ENCODE peak calls at places on chromosomes 16 and 17, in six cellular contexts. J, T, U, Q, C and W are unnamed samples.

GRCh38 chr16:89358030-89359005 is 132.0 kb downstream of the ANKRD11 start:
- DNase-seq in T (no peak), J (no peak), U (no peak), C (no peak), Q (no peak), W (no peak)

GRCh38 chr16:23148513-23149266 is 562 bp downstream of the USP31 start:
- DNase-seq in J (peak; percentile 57), Q (peak; percentile 32), C (peak; percentile 85), T (peak; percentile 22), U (no peak), W (no peak)

GRCh38 chr17:13776027-13776551 is 174.4 kb upstream of the HS3ST3A1 start:
- DNase-seq in U (no peak), J (peak; percentile 78), T (no peak), C (no peak), Q (no peak), W (no peak)

GRCh38 chr16:31390504-31391043 is 2.6 kb upstream of the ITGAD start:
- DNase-seq in C (no peak), T (no peak), J (no peak), Q (no peak), U (no peak), W (no peak)

GRCh38 chr16:82580293-82580900 is 46.4 kb upstream of the CDH13 start:
- DNase-seq in U (no peak), T (no peak), J (no peak), C (no peak), Q (no peak), W (peak; percentile 40)

GRCh38 chr16:4797805-4798252 is 2.7 kb downstream of the SMIM22 start:
- DNase-seq in C (no peak), J (no peak), T (no peak), U (no peak), Q (no peak), W (no peak)

GRCh38 chr17:56756536-56756935 is 77.2 kb downstream of the C17orf67 start:
- DNase-seq in J (peak; percentile 97), T (peak; percentile 98), U (no peak), Q (no peak), C (peak; percentile 74), W (no peak)

GRCh38 chr17:37791434-37791833 is 46.6 kb upstream of the HNF1B start:
- DNase-seq in C (peak; percentile 37), T (peak; percentile 51), U (no peak), Q (no peak), J (peak; percentile 32), W (peak; percentile 59)

GRCh38 chr17:80886641-80887573 is 104.7 kb upstream of the CHMP6 start:
- DNase-seq in U (no peak), C (no peak), T (no peak), Q (no peak), J (no peak), W (no peak)

GRCh38 chr16:566475-567361 is at the start of gene NHLRC4:
- DNase-seq in Q (no peak), T (peak; percentile 54), U (no peak), J (peak; percentile 71), C (peak; percentile 62), W (peak; percentile 76)

GRCh38 chr17:82667668-82668000 is 19.4 kb upstream of the WDR45B start:
- DNase-seq in Q (no peak), T (no peak), C (no peak), J (no peak), U (no peak), W (no peak)

GRCh38 chr16:59651662-59652061 is 917.5 kb upstream of the GOT2 start:
- DNase-seq in U (no peak), C (no peak), Q (no peak), T (no peak), J (no peak), W (no peak)

GRCh38 chr17:62652251-62653001 is 25.0 kb downstream of the MRC2 start:
- DNase-seq in J (peak; percentile 89), T (peak; percentile 75), U (no peak), Q (peak; percentile 35), C (peak; percentile 58), W (peak; percentile 88)

DNA sequence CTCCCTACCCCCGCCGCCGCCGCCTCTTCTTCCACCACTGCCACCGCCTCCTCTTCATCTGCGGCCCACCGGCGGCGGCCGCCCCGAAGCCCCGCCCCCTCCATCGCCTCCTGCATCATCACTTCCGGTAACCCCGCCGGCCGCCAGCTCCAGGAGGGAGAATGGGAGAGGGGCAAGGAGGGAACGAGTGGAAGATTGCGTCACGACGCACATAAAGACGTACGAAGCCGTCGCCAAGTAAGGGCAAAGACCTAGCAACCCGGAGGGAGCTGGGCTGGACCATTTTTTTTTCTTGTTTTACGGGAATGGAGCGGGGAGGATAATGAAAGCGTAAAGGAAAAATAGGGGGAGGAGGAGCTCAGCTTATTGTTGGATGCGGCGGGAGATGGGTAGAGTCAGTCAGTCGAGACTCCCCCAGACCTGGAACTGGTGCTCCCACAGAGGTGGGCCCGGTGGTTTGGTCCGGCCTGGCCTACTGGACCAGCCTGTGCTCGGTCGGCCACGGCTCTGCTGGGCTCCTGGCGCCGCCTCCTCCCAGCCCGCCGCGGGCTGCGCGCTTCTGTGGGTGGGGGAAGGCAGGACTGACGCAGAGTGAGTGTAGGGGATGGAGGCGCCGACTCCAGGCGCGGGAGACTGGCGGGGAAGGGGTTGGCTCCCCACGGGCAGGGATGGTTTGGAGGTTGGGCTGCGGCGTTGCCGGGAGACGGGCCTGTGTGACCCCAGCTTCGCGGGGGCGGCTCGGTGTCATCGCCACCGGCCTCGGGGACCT is at the start of the genes DCUN1D3 and LYRM1:
- DNase-seq in J (peak; percentile 100), C (peak; percentile 97), U (peak; percentile 94), T (peak; percentile 100), Q (peak; percentile 99), W (peak; percentile 100)
- H3K4ac ChIP-seq in J (peak within 1 kb of the TSS; percentile 95), C (peak within 1 kb of the TSS; percentile 75), U (no peak within 1 kb of the TSS), T (peak within 1 kb of the TSS; percentile 100), Q (no peak within 1 kb of the TSS), W (peak within 1 kb of the TSS; percentile 75)

GRCh38 chr16:53999123-53999522 is 287.5 kb downstream of the IRX3 start:
- DNase-seq in J (peak; percentile 33), T (no peak), Q (no peak), C (no peak), U (no peak), W (no peak)

GRCh38 chr16:54000361-54000760 is 286.2 kb downstream of the IRX3 start:
- DNase-seq in C (no peak), Q (no peak), T (no peak), U (no peak), J (no peak), W (no peak)

GRCh38 chr16:53996961-53997360 is 289.6 kb downstream of the IRX3 start:
- DNase-seq in T (no peak), J (no peak), Q (no peak), U (no peak), C (no peak), W (no peak)

GRCh38 chr16:53998024-53998810 is 288.4 kb downstream of the IRX3 start:
- DNase-seq in J (no peak), Q (no peak), C (no peak), U (no peak), T (no peak), W (no peak)

GRCh38 chr16:53999841-54000240 is 286.7 kb downstream of the IRX3 start:
- DNase-seq in C (no peak), Q (no peak), J (no peak), U (no peak), T (peak; percentile 43), W (no peak)
- H3K4me3 ChIP-seq in C (no peak overlapping the region), Q (no peak overlapping the region), J (no peak overlapping the region), U (no peak overlapping the region), T (no peak overlapping the region), W (no peak overlapping the region)

DNA sequence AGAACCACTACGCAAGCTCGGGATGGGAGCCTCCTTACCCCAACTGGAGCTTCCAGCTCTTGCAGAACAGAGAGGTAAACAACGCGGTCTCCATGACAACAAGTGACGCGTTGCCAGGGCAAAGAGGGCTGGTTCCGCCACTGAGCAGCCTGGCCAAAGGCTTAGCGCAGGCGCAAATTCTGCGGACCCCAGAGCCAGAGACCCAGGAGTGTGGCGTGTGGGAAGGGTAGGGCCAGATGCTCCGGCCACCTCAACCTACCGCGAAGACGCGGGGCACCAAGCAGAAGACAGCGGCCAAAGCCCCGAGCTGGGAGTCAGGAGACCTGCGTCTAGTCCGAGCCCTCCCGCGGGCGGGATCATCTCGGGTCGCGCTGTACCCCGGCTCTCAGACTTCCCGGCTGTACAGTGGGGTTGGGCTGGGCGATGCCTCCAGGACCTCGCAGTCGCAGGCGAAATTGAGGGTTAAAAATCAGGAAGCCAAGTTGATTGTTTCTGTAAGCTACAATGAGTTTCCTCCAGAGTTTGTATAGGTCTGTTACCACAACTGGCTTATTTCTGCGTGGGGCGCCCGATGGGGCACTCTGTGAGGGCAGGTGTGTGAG is at the start of gene TEKT1:
- DNase-seq in Q (peak; percentile 90), J (peak; percentile 89), T (peak; percentile 26), U (peak; percentile 54), C (peak; percentile 48), W (peak; percentile 98)
- H3K18ac ChIP-seq in Q (no peak within 1 kb of the TSS), J (no peak within 1 kb of the TSS), T (no peak within 1 kb of the TSS), U (no peak within 1 kb of the TSS), C (no peak within 1 kb of the TSS), W (no peak within 1 kb of the TSS)

GRCh38 chr17:5485270-5486205 is at the start of gene DERL2:
- DNase-seq in C (peak; percentile 21), T (peak; percentile 44), U (no peak), J (no peak), Q (peak; percentile 52), W (peak; percentile 77)
- H3K4ac ChIP-seq in C (peak within 1 kb of the TSS; percentile 99), T (peak within 1 kb of the TSS; percentile 99), U (peak within 1 kb of the TSS; percentile 99), J (peak within 1 kb of the TSS; percentile 84), Q (no peak within 1 kb of the TSS), W (peak within 1 kb of the TSS; percentile 97)